ENCODE peak calls at places on chromosomes 3 and 15, in six cellular contexts. J is head of caudate nucleus; G is effector CD4-positive, alpha-beta T cell; R is activated CD8-positive, alpha-beta memory T cell treated with anti-CD3 and anti-CD28 coated beads, Interleukin-2, amount 50 U/mL, for 48 hours; C is brain microvascular endothelial cell; B is GOT3. A is an unnamed sample.

GRCh38 chr3:6113338-6113737 is 747.6 kb upstream of the GRM7 start:
- DNase-seq in C (no peak), B (no peak), R (no peak), J (no peak), G (no peak), A (no peak)

GRCh38 chr15:48112242-48112641 is 8.5 kb upstream of the SLC24A5 start:
- DNase-seq in G (no peak), C (no peak), R (no peak), J (no peak), B (no peak), A (no peak)

GRCh38 chr15:41043276-41043675 is 72.8 kb downstream of the INO80 start:
- DNase-seq in C (peak), B (no peak), J (no peak), R (no peak), G (no peak), A (no peak)

GRCh38 chr15:33834892-33835730 is 133.2 kb upstream of the CHRM5 start:
- DNase-seq in C (no peak), B (no peak), G (no peak), J (no peak), R (no peak), A (no peak)

GRCh38 chr15:73082719-73083275 is 30.5 kb downstream of the NEO1 start:
- DNase-seq in R (no peak), G (no peak), B (no peak), J (no peak), C (no peak), A (no peak)

GRCh38 chr15:52183562-52184173 is 7.5 kb downstream of the GNB5 start:
- DNase-seq in R (no peak), J (no peak), G (no peak), B (no peak), C (peak), A (no peak)

GRCh38 chr3:81173514-81173913 is 587.9 kb downstream of the GBE1 start:
- DNase-seq in C (peak), B (no peak), G (no peak), J (no peak), R (no peak), A (no peak)

GRCh38 chr3:98692787-98693473 is 70.2 kb upstream of the ST3GAL6 start:
- DNase-seq in J (no peak), R (no peak), C (no peak), B (no peak), G (no peak), A (no peak)

GRCh38 chr3:123960791-123961507 is at the start of gene CCDC14:
- DNase-seq in J (peak), C (peak), G (peak), B (peak), R (peak), A (peak)

GRCh38 chr3:88137836-88138235 is 11.9 kb upstream of the C3orf38 start:
- DNase-seq in R (no peak), C (no peak), G (no peak), J (no peak), B (no peak), A (no peak)

GRCh38 chr15:58374147-58374546 is 57.6 kb upstream of the LIPC start:
- DNase-seq in C (no peak), J (no peak), G (no peak), B (no peak), R (no peak), A (no peak)

GRCh38 chr3:186283651-186284445 is 78.2 kb downstream of the DGKG start:
- DNase-seq in R (no peak), J (no peak), G (no peak), B (no peak), C (peak), A (no peak)

GRCh38 chr3:109023656-109024254 is 70.1 kb upstream of the GUCA1C start:
- DNase-seq in R (peak), J (peak), B (no peak), C (peak), G (peak), A (no peak)

GRCh38 chr3:3464131-3464530 is 284.6 kb upstream of the CRBN start:
- DNase-seq in G (no peak), R (no peak), C (no peak), B (no peak), J (no peak), A (no peak)

GRCh38 chr3:145118303-145118702 is 1042.7 kb downstream of the PLOD2 start:
- DNase-seq in J (no peak), B (no peak), R (no peak), G (no peak), C (no peak), A (no peak)

GRCh38 chr15:95709959-95710695 is 620.4 kb upstream of the NR2F2 start:
- DNase-seq in R (no peak), G (no peak), C (no peak), B (no peak), J (no peak), A (no peak)